ENCODE peak calls at places on chromosomes 12 and 14, in eight cellular contexts. One of them, this sample, is unnamed.

GRCh38 chr12:31234053-31234835 is 91.7 kb downstream of the SINHCAF start:
- DNase-seq in GM19239: no peak
- DNase-seq in NCI-H2171 treated with DMSO at 0.1 percent for 48 hours: peak; percentile 48
- DNase-seq in EL: no peak
- DNase-seq in stimulated activated CD8-positive, alpha-beta memory T cell treated with anti-CD3 and anti-CD28 coated beads, Interleukin-4, amount 100 ng/mL, for 1 hour: no peak
- DNase-seq in left cardiac atrium: no peak
- DNase-seq in right atrium auricular region: no peak
- DNase-seq in NCI-H774: peak; percentile 77
- DNase-seq in this sample: no peak

GRCh38 chr12:27309995-27310315 is 22.7 kb upstream of the BMAL2 start:
- DNase-seq in right atrium auricular region: no peak
- DNase-seq in NCI-H2171 treated with DMSO at 0.1 percent for 48 hours: no peak
- DNase-seq in stimulated activated CD8-positive, alpha-beta memory T cell treated with anti-CD3 and anti-CD28 coated beads, Interleukin-4, amount 100 ng/mL, for 1 hour: no peak
- DNase-seq in NCI-H774: no peak
- DNase-seq in GM19239: no peak
- DNase-seq in EL: no peak
- DNase-seq in left cardiac atrium: no peak
- DNase-seq in this sample: no peak

GRCh38 chr12:2959508-2960431 is 573 bp downstream of the TEAD4 start:
- DNase-seq in EL: peak; percentile 66
- DNase-seq in NCI-H774: peak; percentile 71
- DNase-seq in right atrium auricular region: no peak
- DNase-seq in NCI-H2171 treated with DMSO at 0.1 percent for 48 hours: peak; percentile 62
- DNase-seq in GM19239: peak; percentile 38
- DNase-seq in left cardiac atrium: peak; percentile 80
- DNase-seq in stimulated activated CD8-positive, alpha-beta memory T cell treated with anti-CD3 and anti-CD28 coated beads, Interleukin-4, amount 100 ng/mL, for 1 hour: no peak
- DNase-seq in this sample: no peak

GRCh38 chr12:51847830-51848727 is at the start of gene FIGNL2:
- DNase-seq in stimulated activated CD8-positive, alpha-beta memory T cell treated with anti-CD3 and anti-CD28 coated beads, Interleukin-4, amount 100 ng/mL, for 1 hour: no peak
- DNase-seq in EL: no peak
- DNase-seq in GM19239: no peak
- DNase-seq in right atrium auricular region: no peak
- DNase-seq in left cardiac atrium: no peak
- DNase-seq in NCI-H774: no peak
- DNase-seq in NCI-H2171 treated with DMSO at 0.1 percent for 48 hours: no peak
- DNase-seq in this sample: no peak

GRCh38 chr12:54036620-54037359 is 3.9 kb downstream of the HOXC5 start:
- DNase-seq in NCI-H2171 treated with DMSO at 0.1 percent for 48 hours: peak; percentile 54
- DNase-seq in right atrium auricular region: no peak
- DNase-seq in left cardiac atrium: no peak
- DNase-seq in stimulated activated CD8-positive, alpha-beta memory T cell treated with anti-CD3 and anti-CD28 coated beads, Interleukin-4, amount 100 ng/mL, for 1 hour: no peak
- DNase-seq in NCI-H774: no peak
- DNase-seq in GM19239: no peak
- DNase-seq in EL: peak; percentile 52
- DNase-seq in this sample: no peak

GRCh38 chr12:50928392-50928791 is 24.0 kb upstream of the HIGD1C start:
- DNase-seq in NCI-H774: no peak
- DNase-seq in EL: no peak
- DNase-seq in left cardiac atrium: no peak
- DNase-seq in NCI-H2171 treated with DMSO at 0.1 percent for 48 hours: no peak
- DNase-seq in stimulated activated CD8-positive, alpha-beta memory T cell treated with anti-CD3 and anti-CD28 coated beads, Interleukin-4, amount 100 ng/mL, for 1 hour: no peak
- DNase-seq in right atrium auricular region: no peak
- DNase-seq in GM19239: no peak
- DNase-seq in this sample: no peak

GRCh38 chr12:114218136-114218535 is 187.8 kb downstream of the TBX5 start:
- DNase-seq in NCI-H2171 treated with DMSO at 0.1 percent for 48 hours: no peak
- DNase-seq in NCI-H774: no peak
- DNase-seq in stimulated activated CD8-positive, alpha-beta memory T cell treated with anti-CD3 and anti-CD28 coated beads, Interleukin-4, amount 100 ng/mL, for 1 hour: no peak
- DNase-seq in EL: no peak
- DNase-seq in right atrium auricular region: no peak
- DNase-seq in GM19239: no peak
- DNase-seq in left cardiac atrium: no peak
- DNase-seq in this sample: no peak

GRCh38 chr14:52351191-52351560 is 37.1 kb downstream of the PTGER2 start:
- DNase-seq in stimulated activated CD8-positive, alpha-beta memory T cell treated with anti-CD3 and anti-CD28 coated beads, Interleukin-4, amount 100 ng/mL, for 1 hour: no peak
- DNase-seq in left cardiac atrium: no peak
- DNase-seq in GM19239: no peak
- DNase-seq in NCI-H2171 treated with DMSO at 0.1 percent for 48 hours: no peak
- DNase-seq in right atrium auricular region: no peak
- DNase-seq in EL: peak; percentile 53
- DNase-seq in NCI-H774: no peak
- DNase-seq in this sample: no peak

GRCh38 chr14:72706485-72706884 is 187.4 kb downstream of the DPF3 start:
- DNase-seq in right atrium auricular region: no peak
- DNase-seq in NCI-H774: no peak
- DNase-seq in EL: no peak
- DNase-seq in stimulated activated CD8-positive, alpha-beta memory T cell treated with anti-CD3 and anti-CD28 coated beads, Interleukin-4, amount 100 ng/mL, for 1 hour: no peak
- DNase-seq in NCI-H2171 treated with DMSO at 0.1 percent for 48 hours: no peak
- DNase-seq in left cardiac atrium: no peak
- DNase-seq in GM19239: no peak
- DNase-seq in this sample: no peak

GRCh38 chr12:105740970-105741725 is 397.6 kb downstream of the NUAK1 start:
- DNase-seq in left cardiac atrium: peak; percentile 76
- DNase-seq in EL: peak; percentile 64
- DNase-seq in NCI-H2171 treated with DMSO at 0.1 percent for 48 hours: peak; percentile 90
- DNase-seq in GM19239: no peak
- DNase-seq in right atrium auricular region: no peak
- DNase-seq in NCI-H774: no peak
- DNase-seq in stimulated activated CD8-positive, alpha-beta memory T cell treated with anti-CD3 and anti-CD28 coated beads, Interleukin-4, amount 100 ng/mL, for 1 hour: no peak
- DNase-seq in this sample: peak; percentile 60

GRCh38 chr12:57904848-57905811 is 36.2 kb upstream of the ATP23 start:
- DNase-seq in right atrium auricular region: peak; percentile 88
- DNase-seq in stimulated activated CD8-positive, alpha-beta memory T cell treated with anti-CD3 and anti-CD28 coated beads, Interleukin-4, amount 100 ng/mL, for 1 hour: peak; percentile 60
- DNase-seq in EL: peak; percentile 88
- DNase-seq in NCI-H774: peak; percentile 94
- DNase-seq in GM19239: peak; percentile 43
- DNase-seq in NCI-H2171 treated with DMSO at 0.1 percent for 48 hours: peak; percentile 90
- DNase-seq in left cardiac atrium: peak; percentile 84
- DNase-seq in this sample: peak; percentile 67

GRCh38 chr12:52419656-52420055 is 13.5 kb upstream of the KRT82 start:
- DNase-seq in stimulated activated CD8-positive, alpha-beta memory T cell treated with anti-CD3 and anti-CD28 coated beads, Interleukin-4, amount 100 ng/mL, for 1 hour: no peak
- DNase-seq in left cardiac atrium: no peak
- DNase-seq in GM19239: no peak
- DNase-seq in NCI-H2171 treated with DMSO at 0.1 percent for 48 hours: no peak
- DNase-seq in right atrium auricular region: no peak
- DNase-seq in EL: peak; percentile 44
- DNase-seq in NCI-H774: no peak
- DNase-seq in this sample: no peak

GRCh38 chr12:47033797-47034555 is 45.4 kb upstream of the PCED1B start:
- DNase-seq in EL: no peak
- DNase-seq in NCI-H774: no peak
- DNase-seq in NCI-H2171 treated with DMSO at 0.1 percent for 48 hours: no peak
- DNase-seq in right atrium auricular region: no peak
- DNase-seq in stimulated activated CD8-positive, alpha-beta memory T cell treated with anti-CD3 and anti-CD28 coated beads, Interleukin-4, amount 100 ng/mL, for 1 hour: no peak
- DNase-seq in left cardiac atrium: no peak
- DNase-seq in GM19239: no peak
- DNase-seq in this sample: no peak

GRCh38 chr12:4849024-4849594 is 60.6 kb upstream of the KCNA1 start:
- DNase-seq in stimulated activated CD8-positive, alpha-beta memory T cell treated with anti-CD3 and anti-CD28 coated beads, Interleukin-4, amount 100 ng/mL, for 1 hour: no peak
- DNase-seq in GM19239: no peak
- DNase-seq in NCI-H774: peak; percentile 37
- DNase-seq in NCI-H2171 treated with DMSO at 0.1 percent for 48 hours: peak; percentile 29
- DNase-seq in left cardiac atrium: no peak
- DNase-seq in right atrium auricular region: no peak
- DNase-seq in EL: peak; percentile 34
- DNase-seq in this sample: no peak

GRCh38 chr14:93072659-93073365 is 42.9 kb downstream of the ITPK1 start:
- DNase-seq in EL: no peak
- DNase-seq in right atrium auricular region: no peak
- DNase-seq in NCI-H2171 treated with DMSO at 0.1 percent for 48 hours: no peak
- DNase-seq in stimulated activated CD8-positive, alpha-beta memory T cell treated with anti-CD3 and anti-CD28 coated beads, Interleukin-4, amount 100 ng/mL, for 1 hour: no peak
- DNase-seq in NCI-H774: no peak
- DNase-seq in GM19239: no peak
- DNase-seq in left cardiac atrium: no peak
- DNase-seq in this sample: no peak

GRCh38 chr12:13973981-13974380 is 7.4 kb downstream of the GRIN2B start:
- DNase-seq in stimulated activated CD8-positive, alpha-beta memory T cell treated with anti-CD3 and anti-CD28 coated beads, Interleukin-4, amount 100 ng/mL, for 1 hour: no peak
- DNase-seq in EL: no peak
- DNase-seq in GM19239: no peak
- DNase-seq in NCI-H2171 treated with DMSO at 0.1 percent for 48 hours: no peak
- DNase-seq in right atrium auricular region: no peak
- DNase-seq in left cardiac atrium: no peak
- DNase-seq in NCI-H774: no peak
- DNase-seq in this sample: no peak

GRCh38 chr12:47802312-47802711 is 17.4 kb downstream of the HDAC7 start:
- DNase-seq in stimulated activated CD8-positive, alpha-beta memory T cell treated with anti-CD3 and anti-CD28 coated beads, Interleukin-4, amount 100 ng/mL, for 1 hour: no peak
- DNase-seq in left cardiac atrium: no peak
- DNase-seq in right atrium auricular region: no peak
- DNase-seq in GM19239: no peak
- DNase-seq in NCI-H774: no peak
- DNase-seq in EL: no peak
- DNase-seq in NCI-H2171 treated with DMSO at 0.1 percent for 48 hours: no peak
- DNase-seq in this sample: no peak

GRCh38 chr12:41486718-41487117 is 298.6 kb downstream of the PDZRN4 start:
- DNase-seq in NCI-H2171 treated with DMSO at 0.1 percent for 48 hours: no peak
- DNase-seq in GM19239: no peak
- DNase-seq in right atrium auricular region: no peak
- DNase-seq in EL: peak; percentile 59
- DNase-seq in left cardiac atrium: no peak
- DNase-seq in stimulated activated CD8-positive, alpha-beta memory T cell treated with anti-CD3 and anti-CD28 coated beads, Interleukin-4, amount 100 ng/mL, for 1 hour: no peak
- DNase-seq in NCI-H774: no peak
- DNase-seq in this sample: no peak

GRCh38 chr14:45716506-45716905 is 463.5 kb upstream of the MIS18BP1 start:
- DNase-seq in left cardiac atrium: no peak
- DNase-seq in GM19239: no peak
- DNase-seq in NCI-H2171 treated with DMSO at 0.1 percent for 48 hours: peak; percentile 7
- DNase-seq in NCI-H774: no peak
- DNase-seq in EL: no peak
- DNase-seq in right atrium auricular region: no peak
- DNase-seq in stimulated activated CD8-positive, alpha-beta memory T cell treated with anti-CD3 and anti-CD28 coated beads, Interleukin-4, amount 100 ng/mL, for 1 hour: no peak
- DNase-seq in this sample: no peak

GRCh38 chr14:94601961-94602391 is 10.2 kb upstream of the SERPINA3 start:
- DNase-seq in stimulated activated CD8-positive, alpha-beta memory T cell treated with anti-CD3 and anti-CD28 coated beads, Interleukin-4, amount 100 ng/mL, for 1 hour: no peak
- DNase-seq in NCI-H2171 treated with DMSO at 0.1 percent for 48 hours: no peak
- DNase-seq in GM19239: no peak
- DNase-seq in NCI-H774: no peak
- DNase-seq in left cardiac atrium: peak; percentile 80
- DNase-seq in EL: peak; percentile 87
- DNase-seq in right atrium auricular region: peak; percentile 91
- DNase-seq in this sample: no peak

GRCh38 chr12:19910681-19911080 is 457.7 kb upstream of the PDE3A start:
- DNase-seq in NCI-H774: no peak
- DNase-seq in stimulated activated CD8-positive, alpha-beta memory T cell treated with anti-CD3 and anti-CD28 coated beads, Interleukin-4, amount 100 ng/mL, for 1 hour: no peak
- DNase-seq in GM19239: no peak
- DNase-seq in NCI-H2171 treated with DMSO at 0.1 percent for 48 hours: no peak
- DNase-seq in right atrium auricular region: no peak
- DNase-seq in left cardiac atrium: no peak
- DNase-seq in EL: no peak
- DNase-seq in this sample: no peak